ENCODE peak calls at places on chromosomes 13 and 19, in seven cellular contexts. Y is cardiac septum; Z is PC-3; A is nucleus accumbens; L is mucosa of descending colon; Q is stimulated activated CD8-positive, alpha-beta memory T cell treated with anti-CD3 and anti-CD28 coated beads, Interleukin-15, amount 100 ng/mL, for 4 hours; X is EL. M is an unnamed sample.

GRCh38 chr13:90287521-90287920 is 1060.0 kb upstream of the MIR17HG start:
- DNase-seq in Y (no peak), Z (no peak), A (no peak), L (no peak), Q (no peak), X (no peak), M (no peak)

GRCh38 chr13:69474286-69474685 is 633.3 kb upstream of the ATXN8OS start:
- DNase-seq in Y (no peak), Z (peak; percentile 35), A (no peak), L (no peak), Q (no peak), X (no peak), M (no peak)

GRCh38 chr13:36163303-36163702 is 32.1 kb upstream of the DCLK1 start:
- DNase-seq in Y (no peak), Z (no peak), A (no peak), L (no peak), Q (no peak), X (no peak), M (peak; percentile 2)

GRCh38 chr13:91323349-91323748 is 24.1 kb upstream of the MIR17HG start:
- DNase-seq in Y (no peak), Z (no peak), A (no peak), L (no peak), Q (no peak), X (no peak), M (no peak)

GRCh38 chr19:38852231-38853044 is 2.7 kb upstream of the HNRNPL start:
- DNase-seq in Y (peak; percentile 83), Z (peak; percentile 57), A (peak; percentile 44), L (peak; percentile 83), Q (no peak), X (peak; percentile 81), M (no peak)

GRCh38 chr19:19162495-19162894 is 7.6 kb downstream of the MEF2B start:
- DNase-seq in Y (no peak), Z (no peak), A (no peak), L (no peak), Q (no peak), X (no peak), M (no peak)

GRCh38 chr19:54462713-54463530 is 656 bp downstream of the LENG9 start:
- DNase-seq in Y (peak; percentile 89), Z (peak; percentile 63), A (peak; percentile 57), L (peak; percentile 85), Q (peak; percentile 26), X (peak; percentile 74), M (peak; percentile 39)

GRCh38 chr13:78121459-78122348 is 203.1 kb upstream of the EDNRB start:
- DNase-seq in Y (no peak), Z (peak; percentile 64), A (no peak), L (no peak), Q (peak; percentile 2), X (peak; percentile 54), M (no peak)

GRCh38 chr13:77374786-77375185 is 47.9 kb upstream of the MYCBP2 start:
- DNase-seq in Y (no peak), Z (no peak), A (peak; percentile 8), L (no peak), Q (no peak), X (no peak), M (no peak)

GRCh38 chr19:12090807-12091206 is 26.3 kb downstream of the ZNF844 start:
- DNase-seq in Y (peak; percentile 81), Z (peak; percentile 35), A (peak; percentile 62), L (no peak), Q (peak; percentile 27), X (peak; percentile 50), M (peak; percentile 21)

GRCh38 chr13:94192576-94192975 is 286.9 kb downstream of the DCT start:
- DNase-seq in Y (no peak), Z (peak; percentile 53), A (no peak), L (no peak), Q (no peak), X (peak; percentile 36), M (peak; percentile 12)

GRCh38 chr19:58545286-58546068 is 1.6 kb downstream of the TRIM28 start:
- DNase-seq in Y (no peak), Z (no peak), A (no peak), L (peak; percentile 64), Q (no peak), X (no peak), M (no peak)

GRCh38 chr13:78138756-78139155 is 220.1 kb upstream of the EDNRB start:
- DNase-seq in Y (no peak), Z (no peak), A (no peak), L (no peak), Q (no peak), X (no peak), M (no peak)

GRCh38 chr13:41284512-41285288 is 21.3 kb upstream of the MTRF1 start:
- DNase-seq in Y (no peak), Z (peak; percentile 95), A (no peak), L (no peak), Q (no peak), X (peak; percentile 92), M (peak; percentile 83)

GRCh38 chr13:99354371-99354951 is 47.3 kb upstream of the GPR183 start:
- DNase-seq in Y (peak; percentile 61), Z (peak; percentile 45), A (no peak), L (no peak), Q (no peak), X (peak; percentile 19), M (no peak)

GRCh38 chr13:95195146-95195545 is 106.1 kb downstream of the ABCC4 start:
- DNase-seq in Y (no peak), Z (no peak), A (no peak), L (no peak), Q (no peak), X (no peak), M (no peak)

GRCh38 chr13:46756977-46757376 is 40.0 kb downstream of the ESD start:
- DNase-seq in Y (no peak), Z (peak; percentile 46), A (no peak), L (no peak), Q (no peak), X (no peak), M (no peak)

GRCh38 chr19:8835446-8835845 is 3.3 kb downstream of the MBD3L1 start:
- DNase-seq in Y (no peak), Z (no peak), A (no peak), L (no peak), Q (no peak), X (no peak), M (no peak)

GRCh38 chr19:45517238-45517637 is 10.0 kb downstream of the VASP start:
- DNase-seq in Y (no peak), Z (no peak), A (no peak), L (no peak), Q (no peak), X (no peak), M (no peak)

GRCh38 chr19:1125601-1126533 is 22.1 kb downstream of the GPX4 start:
- DNase-seq in Y (no peak), Z (peak; percentile 12), A (no peak), L (no peak), Q (no peak), X (no peak), M (peak; percentile 31)

GRCh38 chr19:4338441-4339350 is at the start of gene STAP2:
- DNase-seq in Y (no peak), Z (peak; percentile 77), A (no peak), L (peak; percentile 88), Q (no peak), X (peak; percentile 29), M (peak; percentile 52)

GRCh38 chr19:3150739-3151329 is 15.0 kb downstream of the GNA15 start:
- DNase-seq in Y (no peak), Z (no peak), A (no peak), L (no peak), Q (no peak), X (no peak), M (no peak)

GRCh38 chr19:42433503-42434260 is 6.5 kb upstream of the LIPE start:
- DNase-seq in Y (peak; percentile 93), Z (peak; percentile 55), A (peak; percentile 73), L (peak; percentile 81), Q (peak; percentile 33), X (peak; percentile 80), M (peak; percentile 22)

GRCh38 chr13:77832339-77833100 is 86.1 kb downstream of the EDNRB start:
- DNase-seq in Y (no peak), Z (no peak), A (no peak), L (no peak), Q (no peak), X (no peak), M (no peak)

GRCh38 chr13:75271851-75272250 is 210.1 kb downstream of the TBC1D4 start:
- DNase-seq in Y (no peak), Z (no peak), A (no peak), L (no peak), Q (no peak), X (peak; percentile 7), M (peak; percentile 2)

GRCh38 chr19:33212773-33213172 is 12.9 kb downstream of the SLC7A10 start:
- DNase-seq in Y (no peak), Z (no peak), A (no peak), L (no peak), Q (no peak), X (no peak), M (no peak)

M was measured in NCI-H226.